ENCODE peak calls at places on chromosomes 16 and 17, in ten cellular contexts. One of them, this sample, is unnamed.

GRCh38 chr16:20763461-20764232 is at the start of gene ACSM3:
- DNase-seq in posterior vena cava: no peak
- DNase-seq in stimulated activated naive CD8-positive, alpha-beta T cell treated with anti-CD3 and anti-CD28 coated beads, Interleukin-15, Interleukin-2, amounts not matched to agents 100 U/mL and 50 U/mL, for 24 hours: peak; percentile 56
- DNase-seq in mesenchymal stem cell: peak; percentile 81
- DNase-seq in cardiac septum: peak; percentile 77
- DNase-seq in NCI-H345: no peak
- DNase-seq in RWPE1: peak; percentile 68
- DNase-seq in body of pancreas: peak; percentile 81
- DNase-seq in GF-D8: peak; percentile 90
- DNase-seq in stimulated activated CD4-positive, alpha-beta T cell treated with anti-CD3 and anti-CD28 coated beads, Interleukin-4, amount 100 ng/mL, for 1 hour: peak; percentile 36
- DNase-seq in this sample: peak; percentile 62

GRCh38 chr17:65558683-65559311 is 2.7 kb downstream of the AXIN2 start:
- DNase-seq in posterior vena cava: no peak
- DNase-seq in stimulated activated naive CD8-positive, alpha-beta T cell treated with anti-CD3 and anti-CD28 coated beads, Interleukin-15, Interleukin-2, amounts not matched to agents 100 U/mL and 50 U/mL, for 24 hours: peak; percentile 20
- DNase-seq in mesenchymal stem cell: no peak
- DNase-seq in cardiac septum: no peak
- DNase-seq in NCI-H345: peak; percentile 13
- DNase-seq in RWPE1: no peak
- DNase-seq in body of pancreas: no peak
- DNase-seq in GF-D8: no peak
- DNase-seq in stimulated activated CD4-positive, alpha-beta T cell treated with anti-CD3 and anti-CD28 coated beads, Interleukin-4, amount 100 ng/mL, for 1 hour: peak; percentile 25
- DNase-seq in this sample: no peak

GRCh38 chr16:30122621-30123160 is 329 bp downstream of the MAPK3 start:
- DNase-seq in posterior vena cava: no peak
- DNase-seq in stimulated activated naive CD8-positive, alpha-beta T cell treated with anti-CD3 and anti-CD28 coated beads, Interleukin-15, Interleukin-2, amounts not matched to agents 100 U/mL and 50 U/mL, for 24 hours: peak; percentile 22
- DNase-seq in mesenchymal stem cell: peak; percentile 18
- DNase-seq in cardiac septum: no peak
- DNase-seq in NCI-H345: peak; percentile 62
- DNase-seq in RWPE1: no peak
- DNase-seq in body of pancreas: no peak
- DNase-seq in GF-D8: no peak
- DNase-seq in stimulated activated CD4-positive, alpha-beta T cell treated with anti-CD3 and anti-CD28 coated beads, Interleukin-4, amount 100 ng/mL, for 1 hour: peak; percentile 20
- DNase-seq in this sample: no peak

GRCh38 chr16:11263737-11264136 is 5.4 kb downstream of the TNP2 start:
- DNase-seq in posterior vena cava: no peak
- DNase-seq in stimulated activated naive CD8-positive, alpha-beta T cell treated with anti-CD3 and anti-CD28 coated beads, Interleukin-15, Interleukin-2, amounts not matched to agents 100 U/mL and 50 U/mL, for 24 hours: peak; percentile 66
- DNase-seq in mesenchymal stem cell: no peak
- DNase-seq in cardiac septum: no peak
- DNase-seq in NCI-H345: no peak
- DNase-seq in RWPE1: no peak
- DNase-seq in body of pancreas: no peak
- DNase-seq in GF-D8: no peak
- DNase-seq in stimulated activated CD4-positive, alpha-beta T cell treated with anti-CD3 and anti-CD28 coated beads, Interleukin-4, amount 100 ng/mL, for 1 hour: peak; percentile 46
- DNase-seq in this sample: no peak

GRCh38 chr16:11700264-11701029 is 32.2 kb downstream of the SNN start:
- DNase-seq in posterior vena cava: no peak
- DNase-seq in stimulated activated naive CD8-positive, alpha-beta T cell treated with anti-CD3 and anti-CD28 coated beads, Interleukin-15, Interleukin-2, amounts not matched to agents 100 U/mL and 50 U/mL, for 24 hours: no peak
- DNase-seq in mesenchymal stem cell: peak; percentile 69
- DNase-seq in cardiac septum: no peak
- DNase-seq in NCI-H345: no peak
- DNase-seq in RWPE1: no peak
- DNase-seq in body of pancreas: no peak
- DNase-seq in GF-D8: no peak
- DNase-seq in stimulated activated CD4-positive, alpha-beta T cell treated with anti-CD3 and anti-CD28 coated beads, Interleukin-4, amount 100 ng/mL, for 1 hour: no peak
- DNase-seq in this sample: peak; percentile 52

GRCh38 chr17:59963738-59964454 is 644 bp downstream of the RNFT1 start:
- DNase-seq in posterior vena cava: peak; percentile 84
- DNase-seq in stimulated activated naive CD8-positive, alpha-beta T cell treated with anti-CD3 and anti-CD28 coated beads, Interleukin-15, Interleukin-2, amounts not matched to agents 100 U/mL and 50 U/mL, for 24 hours: peak; percentile 59
- DNase-seq in mesenchymal stem cell: peak; percentile 88
- DNase-seq in cardiac septum: peak; percentile 76
- DNase-seq in NCI-H345: peak; percentile 51
- DNase-seq in RWPE1: peak; percentile 45
- DNase-seq in body of pancreas: peak; percentile 43
- DNase-seq in GF-D8: peak; percentile 33
- DNase-seq in stimulated activated CD4-positive, alpha-beta T cell treated with anti-CD3 and anti-CD28 coated beads, Interleukin-4, amount 100 ng/mL, for 1 hour: peak; percentile 55
- DNase-seq in this sample: peak; percentile 48

GRCh38 chr17:5784791-5785190 is 200.5 kb upstream of the NLRP1 start:
- DNase-seq in posterior vena cava: no peak
- DNase-seq in stimulated activated naive CD8-positive, alpha-beta T cell treated with anti-CD3 and anti-CD28 coated beads, Interleukin-15, Interleukin-2, amounts not matched to agents 100 U/mL and 50 U/mL, for 24 hours: no peak
- DNase-seq in mesenchymal stem cell: no peak
- DNase-seq in cardiac septum: no peak
- DNase-seq in NCI-H345: no peak
- DNase-seq in RWPE1: peak; percentile 26
- DNase-seq in body of pancreas: no peak
- DNase-seq in GF-D8: no peak
- DNase-seq in stimulated activated CD4-positive, alpha-beta T cell treated with anti-CD3 and anti-CD28 coated beads, Interleukin-4, amount 100 ng/mL, for 1 hour: no peak
- DNase-seq in this sample: no peak

GRCh38 chr16:57510016-57510871 is 24.0 kb upstream of the DOK4 start:
- DNase-seq in posterior vena cava: peak; percentile 72
- DNase-seq in stimulated activated naive CD8-positive, alpha-beta T cell treated with anti-CD3 and anti-CD28 coated beads, Interleukin-15, Interleukin-2, amounts not matched to agents 100 U/mL and 50 U/mL, for 24 hours: no peak
- DNase-seq in mesenchymal stem cell: no peak
- DNase-seq in cardiac septum: no peak
- DNase-seq in NCI-H345: no peak
- DNase-seq in RWPE1: no peak
- DNase-seq in body of pancreas: no peak
- DNase-seq in GF-D8: no peak
- DNase-seq in stimulated activated CD4-positive, alpha-beta T cell treated with anti-CD3 and anti-CD28 coated beads, Interleukin-4, amount 100 ng/mL, for 1 hour: no peak
- DNase-seq in this sample: peak; percentile 53

GRCh38 chr16:12538667-12539081 is 265.0 kb downstream of the CPPED1 start:
- DNase-seq in posterior vena cava: no peak
- DNase-seq in stimulated activated naive CD8-positive, alpha-beta T cell treated with anti-CD3 and anti-CD28 coated beads, Interleukin-15, Interleukin-2, amounts not matched to agents 100 U/mL and 50 U/mL, for 24 hours: no peak
- DNase-seq in mesenchymal stem cell: peak; percentile 24
- DNase-seq in cardiac septum: no peak
- DNase-seq in NCI-H345: peak; percentile 89
- DNase-seq in RWPE1: peak; percentile 50
- DNase-seq in body of pancreas: no peak
- DNase-seq in GF-D8: no peak
- DNase-seq in stimulated activated CD4-positive, alpha-beta T cell treated with anti-CD3 and anti-CD28 coated beads, Interleukin-4, amount 100 ng/mL, for 1 hour: no peak
- DNase-seq in this sample: no peak

GRCh38 chr17:9531080-9531479 is 44.5 kb downstream of the STX8 start:
- DNase-seq in posterior vena cava: no peak
- DNase-seq in stimulated activated naive CD8-positive, alpha-beta T cell treated with anti-CD3 and anti-CD28 coated beads, Interleukin-15, Interleukin-2, amounts not matched to agents 100 U/mL and 50 U/mL, for 24 hours: no peak
- DNase-seq in mesenchymal stem cell: peak; percentile 30
- DNase-seq in cardiac septum: no peak
- DNase-seq in NCI-H345: no peak
- DNase-seq in RWPE1: no peak
- DNase-seq in body of pancreas: no peak
- DNase-seq in GF-D8: no peak
- DNase-seq in stimulated activated CD4-positive, alpha-beta T cell treated with anti-CD3 and anti-CD28 coated beads, Interleukin-4, amount 100 ng/mL, for 1 hour: no peak
- DNase-seq in this sample: no peak

GRCh38 chr16:81823111-81823510 is 44.0 kb downstream of the PLCG2 start:
- DNase-seq in posterior vena cava: peak; percentile 84
- DNase-seq in stimulated activated naive CD8-positive, alpha-beta T cell treated with anti-CD3 and anti-CD28 coated beads, Interleukin-15, Interleukin-2, amounts not matched to agents 100 U/mL and 50 U/mL, for 24 hours: no peak
- DNase-seq in mesenchymal stem cell: peak; percentile 1
- DNase-seq in cardiac septum: peak; percentile 90
- DNase-seq in NCI-H345: no peak
- DNase-seq in RWPE1: no peak
- DNase-seq in body of pancreas: no peak
- DNase-seq in GF-D8: peak; percentile 72
- DNase-seq in stimulated activated CD4-positive, alpha-beta T cell treated with anti-CD3 and anti-CD28 coated beads, Interleukin-4, amount 100 ng/mL, for 1 hour: no peak
- DNase-seq in this sample: peak; percentile 71

GRCh38 chr16:57826706-57827625 is 24.7 kb upstream of the KIFC3 start:
- DNase-seq in posterior vena cava: no peak
- DNase-seq in stimulated activated naive CD8-positive, alpha-beta T cell treated with anti-CD3 and anti-CD28 coated beads, Interleukin-15, Interleukin-2, amounts not matched to agents 100 U/mL and 50 U/mL, for 24 hours: no peak
- DNase-seq in mesenchymal stem cell: no peak
- DNase-seq in cardiac septum: no peak
- DNase-seq in NCI-H345: no peak
- DNase-seq in RWPE1: no peak
- DNase-seq in body of pancreas: peak; percentile 75
- DNase-seq in GF-D8: no peak
- DNase-seq in stimulated activated CD4-positive, alpha-beta T cell treated with anti-CD3 and anti-CD28 coated beads, Interleukin-4, amount 100 ng/mL, for 1 hour: no peak
- DNase-seq in this sample: peak; percentile 94

GRCh38 chr17:44137891-44138709 is 3.6 kb upstream of the HROB start:
- DNase-seq in posterior vena cava: peak; percentile 97
- DNase-seq in stimulated activated naive CD8-positive, alpha-beta T cell treated with anti-CD3 and anti-CD28 coated beads, Interleukin-15, Interleukin-2, amounts not matched to agents 100 U/mL and 50 U/mL, for 24 hours: peak; percentile 78
- DNase-seq in mesenchymal stem cell: peak; percentile 99
- DNase-seq in cardiac septum: peak; percentile 87
- DNase-seq in NCI-H345: peak; percentile 89
- DNase-seq in RWPE1: peak; percentile 99
- DNase-seq in body of pancreas: peak; percentile 68
- DNase-seq in GF-D8: no peak
- DNase-seq in stimulated activated CD4-positive, alpha-beta T cell treated with anti-CD3 and anti-CD28 coated beads, Interleukin-4, amount 100 ng/mL, for 1 hour: peak; percentile 75
- DNase-seq in this sample: no peak

GRCh38 chr16:89574681-89575246 is 794 bp upstream of the CPNE7 start:
- DNase-seq in posterior vena cava: peak; percentile 88
- DNase-seq in stimulated activated naive CD8-positive, alpha-beta T cell treated with anti-CD3 and anti-CD28 coated beads, Interleukin-15, Interleukin-2, amounts not matched to agents 100 U/mL and 50 U/mL, for 24 hours: peak; percentile 80
- DNase-seq in mesenchymal stem cell: peak; percentile 80
- DNase-seq in cardiac septum: no peak
- DNase-seq in NCI-H345: peak; percentile 12
- DNase-seq in RWPE1: peak; percentile 70
- DNase-seq in body of pancreas: peak; percentile 47
- DNase-seq in GF-D8: peak; percentile 22
- DNase-seq in stimulated activated CD4-positive, alpha-beta T cell treated with anti-CD3 and anti-CD28 coated beads, Interleukin-4, amount 100 ng/mL, for 1 hour: peak; percentile 63
- DNase-seq in this sample: peak; percentile 57

GRCh38 chr17:49964539-49965521 is 4.2 kb upstream of the DLX4 start:
- DNase-seq in posterior vena cava: no peak
- DNase-seq in stimulated activated naive CD8-positive, alpha-beta T cell treated with anti-CD3 and anti-CD28 coated beads, Interleukin-15, Interleukin-2, amounts not matched to agents 100 U/mL and 50 U/mL, for 24 hours: peak; percentile 36
- DNase-seq in mesenchymal stem cell: peak; percentile 17
- DNase-seq in cardiac septum: no peak
- DNase-seq in NCI-H345: no peak
- DNase-seq in RWPE1: no peak
- DNase-seq in body of pancreas: no peak
- DNase-seq in GF-D8: no peak
- DNase-seq in stimulated activated CD4-positive, alpha-beta T cell treated with anti-CD3 and anti-CD28 coated beads, Interleukin-4, amount 100 ng/mL, for 1 hour: peak; percentile 29
- DNase-seq in this sample: no peak

GRCh38 chr16:30893082-30893743 is 664 bp downstream of the BCL7C start:
- DNase-seq in posterior vena cava: no peak
- DNase-seq in stimulated activated naive CD8-positive, alpha-beta T cell treated with anti-CD3 and anti-CD28 coated beads, Interleukin-15, Interleukin-2, amounts not matched to agents 100 U/mL and 50 U/mL, for 24 hours: peak; percentile 37
- DNase-seq in mesenchymal stem cell: peak; percentile 16
- DNase-seq in cardiac septum: no peak
- DNase-seq in NCI-H345: peak; percentile 27
- DNase-seq in RWPE1: no peak
- DNase-seq in body of pancreas: peak; percentile 31
- DNase-seq in GF-D8: no peak
- DNase-seq in stimulated activated CD4-positive, alpha-beta T cell treated with anti-CD3 and anti-CD28 coated beads, Interleukin-4, amount 100 ng/mL, for 1 hour: no peak
- DNase-seq in this sample: peak; percentile 58

GRCh38 chr16:79703066-79703465 is 102.5 kb upstream of the MAF start:
- DNase-seq in posterior vena cava: no peak
- DNase-seq in stimulated activated naive CD8-positive, alpha-beta T cell treated with anti-CD3 and anti-CD28 coated beads, Interleukin-15, Interleukin-2, amounts not matched to agents 100 U/mL and 50 U/mL, for 24 hours: no peak
- DNase-seq in mesenchymal stem cell: no peak
- DNase-seq in cardiac septum: no peak
- DNase-seq in NCI-H345: no peak
- DNase-seq in RWPE1: no peak
- DNase-seq in body of pancreas: no peak
- DNase-seq in GF-D8: no peak
- DNase-seq in stimulated activated CD4-positive, alpha-beta T cell treated with anti-CD3 and anti-CD28 coated beads, Interleukin-4, amount 100 ng/mL, for 1 hour: no peak
- DNase-seq in this sample: no peak

GRCh38 chr17:68763551-68763950 is 162.4 kb upstream of the FAM20A start:
- DNase-seq in posterior vena cava: no peak
- DNase-seq in stimulated activated naive CD8-positive, alpha-beta T cell treated with anti-CD3 and anti-CD28 coated beads, Interleukin-15, Interleukin-2, amounts not matched to agents 100 U/mL and 50 U/mL, for 24 hours: no peak
- DNase-seq in mesenchymal stem cell: peak; percentile 43
- DNase-seq in cardiac septum: no peak
- DNase-seq in NCI-H345: no peak
- DNase-seq in RWPE1: peak; percentile 12
- DNase-seq in body of pancreas: no peak
- DNase-seq in GF-D8: no peak
- DNase-seq in stimulated activated CD4-positive, alpha-beta T cell treated with anti-CD3 and anti-CD28 coated beads, Interleukin-4, amount 100 ng/mL, for 1 hour: no peak
- DNase-seq in this sample: no peak

GRCh38 chr17:72467841-72468653 is 347.2 kb downstream of the SOX9 start:
- DNase-seq in posterior vena cava: peak; percentile 82
- DNase-seq in stimulated activated naive CD8-positive, alpha-beta T cell treated with anti-CD3 and anti-CD28 coated beads, Interleukin-15, Interleukin-2, amounts not matched to agents 100 U/mL and 50 U/mL, for 24 hours: no peak
- DNase-seq in mesenchymal stem cell: peak; percentile 69
- DNase-seq in cardiac septum: no peak
- DNase-seq in NCI-H345: no peak
- DNase-seq in RWPE1: peak; percentile 76
- DNase-seq in body of pancreas: no peak
- DNase-seq in GF-D8: no peak
- DNase-seq in stimulated activated CD4-positive, alpha-beta T cell treated with anti-CD3 and anti-CD28 coated beads, Interleukin-4, amount 100 ng/mL, for 1 hour: no peak
- DNase-seq in this sample: no peak

GRCh38 chr16:85206472-85207356 is 94.4 kb upstream of the CIBAR2 start:
- DNase-seq in posterior vena cava: peak; percentile 85
- DNase-seq in stimulated activated naive CD8-positive, alpha-beta T cell treated with anti-CD3 and anti-CD28 coated beads, Interleukin-15, Interleukin-2, amounts not matched to agents 100 U/mL and 50 U/mL, for 24 hours: no peak
- DNase-seq in mesenchymal stem cell: peak; percentile 86
- DNase-seq in cardiac septum: peak; percentile 86
- DNase-seq in NCI-H345: no peak
- DNase-seq in RWPE1: no peak
- DNase-seq in body of pancreas: peak; percentile 38
- DNase-seq in GF-D8: no peak
- DNase-seq in stimulated activated CD4-positive, alpha-beta T cell treated with anti-CD3 and anti-CD28 coated beads, Interleukin-4, amount 100 ng/mL, for 1 hour: no peak
- DNase-seq in this sample: peak; percentile 64

GRCh38 chr16:48546774-48547173 is 63.2 kb downstream of the N4BP1 start:
- DNase-seq in posterior vena cava: no peak
- DNase-seq in stimulated activated naive CD8-positive, alpha-beta T cell treated with anti-CD3 and anti-CD28 coated beads, Interleukin-15, Interleukin-2, amounts not matched to agents 100 U/mL and 50 U/mL, for 24 hours: no peak
- DNase-seq in mesenchymal stem cell: no peak
- DNase-seq in cardiac septum: no peak
- DNase-seq in NCI-H345: no peak
- DNase-seq in RWPE1: no peak
- DNase-seq in body of pancreas: peak; percentile 60
- DNase-seq in GF-D8: no peak
- DNase-seq in stimulated activated CD4-positive, alpha-beta T cell treated with anti-CD3 and anti-CD28 coated beads, Interleukin-4, amount 100 ng/mL, for 1 hour: no peak
- DNase-seq in this sample: no peak

GRCh38 chr17:8991514-8992285 is 26.2 kb upstream of the PIK3R5 start:
- DNase-seq in posterior vena cava: no peak
- DNase-seq in stimulated activated naive CD8-positive, alpha-beta T cell treated with anti-CD3 and anti-CD28 coated beads, Interleukin-15, Interleukin-2, amounts not matched to agents 100 U/mL and 50 U/mL, for 24 hours: peak; percentile 77
- DNase-seq in mesenchymal stem cell: peak; percentile 54
- DNase-seq in cardiac septum: no peak
- DNase-seq in NCI-H345: peak; percentile 38
- DNase-seq in RWPE1: peak; percentile 37
- DNase-seq in body of pancreas: peak; percentile 71
- DNase-seq in GF-D8: no peak
- DNase-seq in stimulated activated CD4-positive, alpha-beta T cell treated with anti-CD3 and anti-CD28 coated beads, Interleukin-4, amount 100 ng/mL, for 1 hour: peak; percentile 62
- DNase-seq in this sample: peak; percentile 57

GRCh38 chr17:58575511-58575910 is 61.1 kb upstream of the MTMR4 start:
- DNase-seq in posterior vena cava: no peak
- DNase-seq in stimulated activated naive CD8-positive, alpha-beta T cell treated with anti-CD3 and anti-CD28 coated beads, Interleukin-15, Interleukin-2, amounts not matched to agents 100 U/mL and 50 U/mL, for 24 hours: no peak
- DNase-seq in mesenchymal stem cell: peak; percentile 56
- DNase-seq in cardiac septum: no peak
- DNase-seq in NCI-H345: no peak
- DNase-seq in RWPE1: peak; percentile 72
- DNase-seq in body of pancreas: no peak
- DNase-seq in GF-D8: no peak
- DNase-seq in stimulated activated CD4-positive, alpha-beta T cell treated with anti-CD3 and anti-CD28 coated beads, Interleukin-4, amount 100 ng/mL, for 1 hour: no peak
- DNase-seq in this sample: no peak

GRCh38 chr17:50170662-50171370 is 5.0 kb downstream of the SGCA start:
- DNase-seq in posterior vena cava: no peak
- DNase-seq in stimulated activated naive CD8-positive, alpha-beta T cell treated with anti-CD3 and anti-CD28 coated beads, Interleukin-15, Interleukin-2, amounts not matched to agents 100 U/mL and 50 U/mL, for 24 hours: no peak
- DNase-seq in mesenchymal stem cell: no peak
- DNase-seq in cardiac septum: no peak
- DNase-seq in NCI-H345: no peak
- DNase-seq in RWPE1: no peak
- DNase-seq in body of pancreas: no peak
- DNase-seq in GF-D8: no peak
- DNase-seq in stimulated activated CD4-positive, alpha-beta T cell treated with anti-CD3 and anti-CD28 coated beads, Interleukin-4, amount 100 ng/mL, for 1 hour: no peak
- DNase-seq in this sample: no peak

GRCh38 chr17:4738136-4739121 is 1.2 kb upstream of the ZMYND15 start:
- DNase-seq in posterior vena cava: no peak
- DNase-seq in stimulated activated naive CD8-positive, alpha-beta T cell treated with anti-CD3 and anti-CD28 coated beads, Interleukin-15, Interleukin-2, amounts not matched to agents 100 U/mL and 50 U/mL, for 24 hours: no peak
- DNase-seq in mesenchymal stem cell: no peak
- DNase-seq in cardiac septum: no peak
- DNase-seq in NCI-H345: no peak
- DNase-seq in RWPE1: peak; percentile 46
- DNase-seq in body of pancreas: no peak
- DNase-seq in GF-D8: no peak
- DNase-seq in stimulated activated CD4-positive, alpha-beta T cell treated with anti-CD3 and anti-CD28 coated beads, Interleukin-4, amount 100 ng/mL, for 1 hour: no peak
- DNase-seq in this sample: no peak

GRCh38 chr17:41773190-41773588 is 13.3 kb downstream of the JUP start:
- DNase-seq in posterior vena cava: no peak
- DNase-seq in stimulated activated naive CD8-positive, alpha-beta T cell treated with anti-CD3 and anti-CD28 coated beads, Interleukin-15, Interleukin-2, amounts not matched to agents 100 U/mL and 50 U/mL, for 24 hours: no peak
- DNase-seq in mesenchymal stem cell: peak; percentile 95
- DNase-seq in cardiac septum: no peak
- DNase-seq in NCI-H345: no peak
- DNase-seq in RWPE1: peak; percentile 91
- DNase-seq in body of pancreas: peak; percentile 58
- DNase-seq in GF-D8: no peak
- DNase-seq in stimulated activated CD4-positive, alpha-beta T cell treated with anti-CD3 and anti-CD28 coated beads, Interleukin-4, amount 100 ng/mL, for 1 hour: no peak
- DNase-seq in this sample: peak; percentile 88

GRCh38 chr17:4530799-4531730 is 24.1 kb downstream of the MYBBP1A start:
- DNase-seq in posterior vena cava: no peak
- DNase-seq in stimulated activated naive CD8-positive, alpha-beta T cell treated with anti-CD3 and anti-CD28 coated beads, Interleukin-15, Interleukin-2, amounts not matched to agents 100 U/mL and 50 U/mL, for 24 hours: no peak
- DNase-seq in mesenchymal stem cell: no peak
- DNase-seq in cardiac septum: no peak
- DNase-seq in NCI-H345: no peak
- DNase-seq in RWPE1: no peak
- DNase-seq in body of pancreas: no peak
- DNase-seq in GF-D8: no peak
- DNase-seq in stimulated activated CD4-positive, alpha-beta T cell treated with anti-CD3 and anti-CD28 coated beads, Interleukin-4, amount 100 ng/mL, for 1 hour: no peak
- DNase-seq in this sample: peak; percentile 57

GRCh38 chr16:66849021-66849420 is 4.8 kb downstream of the CA7 start:
- DNase-seq in posterior vena cava: peak; percentile 52
- DNase-seq in stimulated activated naive CD8-positive, alpha-beta T cell treated with anti-CD3 and anti-CD28 coated beads, Interleukin-15, Interleukin-2, amounts not matched to agents 100 U/mL and 50 U/mL, for 24 hours: no peak
- DNase-seq in mesenchymal stem cell: no peak
- DNase-seq in cardiac septum: no peak
- DNase-seq in NCI-H345: no peak
- DNase-seq in RWPE1: no peak
- DNase-seq in body of pancreas: no peak
- DNase-seq in GF-D8: no peak
- DNase-seq in stimulated activated CD4-positive, alpha-beta T cell treated with anti-CD3 and anti-CD28 coated beads, Interleukin-4, amount 100 ng/mL, for 1 hour: no peak
- DNase-seq in this sample: no peak